ENCODE peak calls at places on chromosomes 11 and 22, in eight cellular contexts. One of them, this sample, is unnamed.

GRCh38 chr22:47402876-47403525 is 640.6 kb downstream of the TBC1D22A start:
- DNase-seq in colonic mucosa: no peak
- DNase-seq in hepatocyte: no peak
- DNase-seq in psoas muscle: no peak
- DNase-seq in Caco-2: peak
- DNase-seq in upper lobe of right lung: peak
- DNase-seq in GM06990: no peak
- DNase-seq in AG10803: no peak
- DNase-seq in this sample: no peak

GRCh38 chr11:78313898-78314297 is 103.7 kb downstream of the GAB2 start:
- DNase-seq in psoas muscle: no peak
- DNase-seq in upper lobe of right lung: peak
- DNase-seq in hepatocyte: no peak
- DNase-seq in colonic mucosa: peak
- DNase-seq in Caco-2: no peak
- DNase-seq in AG10803: no peak
- DNase-seq in GM06990: no peak
- DNase-seq in this sample: no peak

GRCh38 chr11:46391578-46392420 is at the start of gene CHRM4:
- DNase-seq in hepatocyte: peak
- DNase-seq in psoas muscle: no peak
- DNase-seq in GM06990: no peak
- DNase-seq in upper lobe of right lung: no peak
- DNase-seq in Caco-2: peak
- DNase-seq in AG10803: no peak
- DNase-seq in colonic mucosa: no peak
- DNase-seq in this sample: no peak

GRCh38 chr11:2257023-2257700 is 13.2 kb downstream of the ASCL2 start:
- DNase-seq in Caco-2: peak
- DNase-seq in psoas muscle: no peak
- DNase-seq in GM06990: no peak
- DNase-seq in hepatocyte: peak
- DNase-seq in colonic mucosa: peak
- DNase-seq in AG10803: no peak
- DNase-seq in upper lobe of right lung: no peak
- DNase-seq in this sample: no peak

GRCh38 chr22:42300286-42301071 is 30.0 kb upstream of the TCF20 start:
- DNase-seq in AG10803: no peak
- DNase-seq in upper lobe of right lung: no peak
- DNase-seq in colonic mucosa: no peak
- DNase-seq in hepatocyte: peak
- DNase-seq in psoas muscle: no peak
- DNase-seq in GM06990: peak
- DNase-seq in Caco-2: peak
- DNase-seq in this sample: no peak

GRCh38 chr11:122843281-122844150 is 5.2 kb downstream of the CRTAM start:
- DNase-seq in GM06990: peak
- DNase-seq in Caco-2: no peak
- DNase-seq in psoas muscle: no peak
- DNase-seq in upper lobe of right lung: no peak
- DNase-seq in AG10803: no peak
- DNase-seq in hepatocyte: peak
- DNase-seq in colonic mucosa: no peak
- DNase-seq in this sample: no peak

GRCh38 chr11:77029829-77030228 is 4.4 kb upstream of the B3GNT6 start:
- DNase-seq in GM06990: no peak
- DNase-seq in colonic mucosa: peak
- DNase-seq in AG10803: no peak
- DNase-seq in psoas muscle: no peak
- DNase-seq in upper lobe of right lung: no peak
- DNase-seq in hepatocyte: no peak
- DNase-seq in Caco-2: no peak
- DNase-seq in this sample: no peak

GRCh38 chr11:134347441-134347840 is 15.7 kb downstream of the GLB1L2 start:
- DNase-seq in hepatocyte: no peak
- DNase-seq in colonic mucosa: no peak
- DNase-seq in GM06990: no peak
- DNase-seq in psoas muscle: no peak
- DNase-seq in upper lobe of right lung: no peak
- DNase-seq in AG10803: no peak
- DNase-seq in Caco-2: no peak
- DNase-seq in this sample: no peak

GRCh38 chr11:87368151-87368550 is 330.4 kb downstream of the TMEM135 start:
- DNase-seq in colonic mucosa: no peak
- DNase-seq in upper lobe of right lung: no peak
- DNase-seq in hepatocyte: no peak
- DNase-seq in Caco-2: no peak
- DNase-seq in GM06990: no peak
- DNase-seq in AG10803: no peak
- DNase-seq in psoas muscle: no peak
- DNase-seq in this sample: no peak

GRCh38 chr22:49906799-49907290 is 11.4 kb downstream of the ALG12 start:
- DNase-seq in GM06990: no peak
- DNase-seq in colonic mucosa: no peak
- DNase-seq in hepatocyte: no peak
- DNase-seq in Caco-2: no peak
- DNase-seq in upper lobe of right lung: peak
- DNase-seq in AG10803: no peak
- DNase-seq in psoas muscle: no peak
- DNase-seq in this sample: no peak

GRCh38 chr22:23268139-23268712 is 87.9 kb downstream of the BCR start:
- DNase-seq in Caco-2: no peak
- DNase-seq in upper lobe of right lung: no peak
- DNase-seq in hepatocyte: no peak
- DNase-seq in GM06990: no peak
- DNase-seq in psoas muscle: no peak
- DNase-seq in AG10803: no peak
- DNase-seq in colonic mucosa: no peak
- DNase-seq in this sample: no peak

DNA sequence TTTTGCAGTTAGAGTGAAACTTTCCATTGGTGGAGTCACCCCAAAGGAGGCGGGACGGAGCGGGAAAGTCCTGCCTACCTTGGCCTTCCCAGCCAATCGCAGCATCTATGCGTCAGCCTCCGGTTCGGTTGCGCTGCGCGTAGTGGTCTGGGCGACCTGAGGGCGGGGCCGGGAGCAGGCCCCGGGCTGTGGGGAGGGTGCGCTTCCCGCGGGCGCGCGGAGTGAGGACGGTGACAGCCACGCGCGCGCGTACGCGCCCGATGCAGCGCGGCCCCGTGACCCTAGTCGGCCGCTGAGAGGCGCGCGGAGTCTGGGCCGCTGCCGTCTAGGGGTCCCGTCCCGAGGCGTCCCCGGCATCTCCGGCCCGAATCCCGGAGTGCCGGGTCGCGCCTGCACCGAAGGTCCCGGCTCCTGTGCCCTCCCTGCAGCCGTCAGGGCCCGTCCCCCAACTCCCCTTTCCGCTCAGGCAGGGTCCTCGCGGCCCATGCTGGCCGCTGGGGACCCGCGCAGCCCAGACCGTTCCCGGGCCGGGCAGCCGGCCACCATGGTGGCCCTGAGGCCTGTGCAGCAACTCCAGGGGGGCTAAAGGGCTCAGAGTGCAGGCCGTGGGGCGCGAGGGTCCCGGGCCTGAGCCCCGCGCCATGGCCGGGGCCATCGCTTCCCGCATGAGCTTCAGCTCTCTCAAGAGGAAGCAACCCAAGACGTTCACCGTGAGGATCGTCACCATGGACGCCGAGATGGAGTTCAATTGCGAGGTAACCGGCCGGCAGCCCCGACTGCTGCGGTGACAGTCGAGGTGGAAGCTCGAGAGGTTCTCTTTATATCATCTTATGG is at the start of gene NF2:
- DNase-seq in hepatocyte: peak
- DNase-seq in psoas muscle: peak
- DNase-seq in colonic mucosa: peak
- DNase-seq in AG10803: peak
- DNase-seq in GM06990: peak
- DNase-seq in Caco-2: peak
- DNase-seq in upper lobe of right lung: peak
- DNase-seq in this sample: peak
- TF ChIP-seq CTCF in hepatocyte: peak
- TF ChIP-seq CTCF in psoas muscle: peak
- TF ChIP-seq CTCF in colonic mucosa: no peak
- TF ChIP-seq CTCF in AG10803: no peak
- TF ChIP-seq CTCF in GM06990: no peak
- TF ChIP-seq CTCF in Caco-2: no peak
- TF ChIP-seq CTCF in upper lobe of right lung: no peak
- TF ChIP-seq CTCF in this sample: no peak

DNA sequence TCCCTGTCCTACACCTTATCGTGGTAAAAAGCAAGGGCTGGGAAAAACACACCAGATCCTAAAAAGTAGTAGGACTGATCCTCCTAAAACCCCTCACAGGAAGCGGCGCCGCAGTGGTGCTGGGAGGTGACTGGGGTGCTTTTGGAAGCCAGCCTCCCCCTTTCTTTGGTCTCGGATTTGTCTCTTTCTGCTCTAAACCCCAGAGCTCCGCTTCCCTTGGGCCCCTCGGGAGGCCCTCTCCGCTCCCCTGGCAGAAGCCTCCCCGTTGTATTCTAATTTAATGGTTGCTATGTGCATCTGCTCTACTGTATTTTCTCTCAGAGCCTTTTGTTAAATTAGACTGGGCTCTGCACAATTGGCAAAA is 587.8 kb downstream of the OPCML start:
- DNase-seq in hepatocyte: no peak
- DNase-seq in psoas muscle: no peak
- DNase-seq in Caco-2: no peak
- DNase-seq in AG10803: no peak
- DNase-seq in colonic mucosa: no peak
- DNase-seq in upper lobe of right lung: no peak
- DNase-seq in GM06990: no peak
- DNase-seq in this sample: no peak
- H3K4me3 ChIP-seq in hepatocyte: no peak
- H3K4me3 ChIP-seq in psoas muscle: no peak
- H3K4me3 ChIP-seq in Caco-2: no peak
- H3K4me3 ChIP-seq in AG10803: no peak
- H3K4me3 ChIP-seq in colonic mucosa: no peak
- H3K4me3 ChIP-seq in upper lobe of right lung: no peak
- H3K4me3 ChIP-seq in GM06990: no peak
- H3K4me3 ChIP-seq in this sample: no peak

GRCh38 chr11:60913793-60914619 is at the start of gene TMEM109:
- DNase-seq in psoas muscle: peak
- DNase-seq in AG10803: peak
- DNase-seq in Caco-2: peak
- DNase-seq in GM06990: peak
- DNase-seq in hepatocyte: peak
- DNase-seq in upper lobe of right lung: peak
- DNase-seq in colonic mucosa: peak
- DNase-seq in this sample: peak

GRCh38 chr11:60917267-60917666 is 3.3 kb downstream of the TMEM109 start:
- DNase-seq in AG10803: no peak
- DNase-seq in colonic mucosa: no peak
- DNase-seq in Caco-2: no peak
- DNase-seq in psoas muscle: no peak
- DNase-seq in hepatocyte: no peak
- DNase-seq in upper lobe of right lung: no peak
- DNase-seq in GM06990: no peak
- DNase-seq in this sample: no peak

GRCh38 chr11:60916669-60917206 is 2.8 kb downstream of the TMEM109 start:
- DNase-seq in upper lobe of right lung: no peak
- DNase-seq in psoas muscle: no peak
- DNase-seq in GM06990: no peak
- DNase-seq in hepatocyte: no peak
- DNase-seq in colonic mucosa: no peak
- DNase-seq in AG10803: no peak
- DNase-seq in Caco-2: peak
- DNase-seq in this sample: no peak

GRCh38 chr11:60914620-60915249 is 777 bp downstream of the TMEM109 start:
- DNase-seq in psoas muscle: peak
- DNase-seq in Caco-2: peak
- DNase-seq in AG10803: peak
- DNase-seq in upper lobe of right lung: peak
- DNase-seq in colonic mucosa: peak
- DNase-seq in hepatocyte: peak
- DNase-seq in GM06990: peak
- DNase-seq in this sample: peak

DNA sequence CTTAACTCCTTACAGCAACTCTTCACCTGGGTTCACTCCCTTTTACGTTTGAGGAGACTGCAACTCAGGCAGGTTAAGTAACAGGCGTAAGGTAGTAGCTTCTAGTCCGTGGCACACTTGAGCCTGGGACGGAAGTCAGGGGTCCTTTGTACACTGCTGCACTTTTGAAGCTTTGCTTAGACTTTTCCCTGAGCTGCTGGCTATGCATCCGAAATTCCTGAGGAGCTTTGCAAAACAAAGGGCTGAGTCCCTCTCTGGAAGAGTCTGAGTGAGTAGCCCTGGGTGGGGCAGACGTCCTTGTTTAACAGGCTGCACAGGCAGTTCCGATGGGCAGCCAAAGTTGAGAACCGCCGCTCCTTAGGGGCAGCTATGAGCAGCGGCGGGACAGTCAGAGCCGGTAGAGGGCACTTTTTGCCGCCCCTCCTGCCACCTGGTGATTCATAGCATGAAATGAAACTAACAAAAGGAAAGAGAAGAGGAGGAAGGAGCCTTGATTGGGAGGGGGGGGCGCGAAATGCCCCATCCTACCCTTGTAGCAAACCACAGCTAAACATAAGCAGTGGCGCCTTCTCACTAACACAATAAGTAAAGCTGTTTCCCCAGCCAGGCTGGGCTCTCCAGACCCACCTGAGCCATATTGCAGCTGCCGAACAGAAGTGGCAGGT is 1.4 kb downstream of the TMEM109 start:
- DNase-seq in AG10803: peak
- DNase-seq in upper lobe of right lung: peak
- DNase-seq in Caco-2: peak
- DNase-seq in GM06990: peak
- DNase-seq in hepatocyte: peak
- DNase-seq in colonic mucosa: peak
- DNase-seq in psoas muscle: peak
- DNase-seq in this sample: peak
- TF ChIP-seq CTCF in AG10803: peak
- TF ChIP-seq CTCF in upper lobe of right lung: peak
- TF ChIP-seq CTCF in Caco-2: no peak
- TF ChIP-seq CTCF in GM06990: peak
- TF ChIP-seq CTCF in hepatocyte: peak
- TF ChIP-seq CTCF in colonic mucosa: no peak
- TF ChIP-seq CTCF in psoas muscle: peak
- TF ChIP-seq CTCF in this sample: peak

DNA sequence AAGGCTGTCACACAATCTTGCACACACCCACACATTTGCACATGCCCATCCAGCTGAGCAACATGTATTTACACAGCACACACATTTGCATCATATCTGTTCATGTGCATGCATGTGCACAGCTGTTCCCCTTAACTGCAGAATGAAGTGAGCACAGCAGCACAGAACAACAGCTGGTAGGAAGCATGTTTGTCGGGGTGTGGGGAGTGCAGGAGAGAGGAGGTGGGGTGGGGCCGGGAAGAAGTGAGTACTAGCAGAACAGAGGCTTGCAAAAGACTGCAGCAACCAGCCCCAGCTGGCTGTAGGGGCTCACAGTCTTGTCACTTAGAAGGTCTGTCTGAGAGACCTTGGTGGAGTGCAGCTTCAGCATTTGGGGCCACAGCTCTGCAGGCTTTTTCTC is 296.4 kb downstream of the KIRREL3 start:
- DNase-seq in GM06990: no peak
- DNase-seq in colonic mucosa: no peak
- DNase-seq in psoas muscle: no peak
- DNase-seq in Caco-2: no peak
- DNase-seq in AG10803: peak
- DNase-seq in hepatocyte: no peak
- DNase-seq in upper lobe of right lung: no peak
- DNase-seq in this sample: no peak
- H3K4me3 ChIP-seq in GM06990: no peak
- H3K4me3 ChIP-seq in colonic mucosa: no peak
- H3K4me3 ChIP-seq in psoas muscle: no peak
- H3K4me3 ChIP-seq in Caco-2: no peak
- H3K4me3 ChIP-seq in AG10803: no peak
- H3K4me3 ChIP-seq in hepatocyte: no peak
- H3K4me3 ChIP-seq in upper lobe of right lung: no peak
- H3K4me3 ChIP-seq in this sample: no peak